ENCODE peak calls at places on chromosomes 3 and 15, in five cellular contexts. F, J, R, S and M are unnamed samples.

GRCh38 chr15:83692820-83693581 is 39.1 kb downstream of the ADAMTSL3 start:
- DNase-seq in R (no peak), F (no peak), S (no peak), J (peak), M (no peak)

GRCh38 chr3:13700889-13701288 is 152.0 kb downstream of the FBLN2 start:
- DNase-seq in J (no peak), S (no peak), R (no peak), F (no peak), M (no peak)

GRCh38 chr3:57048052-57048671 is 12.3 kb upstream of the SPATA12 start:
- DNase-seq in F (peak), J (peak), S (no peak), R (no peak), M (no peak)

GRCh38 chr3:14254812-14255702 is 76.4 kb downstream of the LSM3 start:
- DNase-seq in R (no peak), F (no peak), J (no peak), S (no peak), M (no peak)

GRCh38 chr3:193095366-193095765 is 145.7 kb upstream of the PLAAT1 start:
- DNase-seq in F (no peak), J (no peak), S (no peak), R (no peak), M (no peak)

GRCh38 chr3:45777753-45778386 is 18.5 kb downstream of the SLC6A20 start:
- DNase-seq in F (no peak), S (no peak), R (no peak), J (no peak), M (no peak)

GRCh38 chr15:55900019-55900418 is 93.4 kb downstream of the NEDD4 start:
- DNase-seq in F (no peak), S (no peak), R (no peak), J (no peak), M (no peak)

GRCh38 chr3:74646094-74646493 is 31.6 kb upstream of the CNTN3 start:
- DNase-seq in J (no peak), R (no peak), F (no peak), S (no peak), M (no peak)

GRCh38 chr15:99106417-99107220 is 1.7 kb downstream of the SYNM start:
- DNase-seq in J (no peak), S (peak), F (no peak), R (no peak), M (no peak)

GRCh38 chr15:23759964-23760363 is 72.9 kb upstream of the NDN start:
- DNase-seq in F (no peak), R (no peak), J (no peak), S (no peak), M (no peak)